ENCODE peak calls at places on chromosome 5, in five cellular contexts. T is H1, S is HepG2, G is GM12878, P is NT2/D1. N is an unnamed sample.
A peak's percentile ranks its signal among the peaks of the same experiment; 100 is the strongest.

GRCh38 chr5:151937851-151938250 is 13.2 kb upstream of the GLRA1 start:
- DNase-seq in S (no peak), G (no peak), P (no peak), T (no peak), N (no peak)

GRCh38 chr5:136053336-136054121 is 24.7 kb downstream of the TGFBI start:
- DNase-seq in G (no peak), T (no peak), S (peak; percentile 99), P (peak; percentile 39), N (no peak)

GRCh38 chr5:67989457-67989856 is 226.1 kb upstream of the PIK3R1 start:
- DNase-seq in P (no peak), G (no peak), S (no peak), T (no peak), N (no peak)

GRCh38 chr5:48192-48591 is 43.8 kb upstream of the PLEKHG4B start:
- DNase-seq in S (no peak), P (no peak), T (no peak), G (no peak), N (no peak)

GRCh38 chr5:138668451-138668850 is 84.8 kb upstream of the CTNNA1 start:
- DNase-seq in T (no peak), S (peak; percentile 27), P (no peak), G (no peak), N (no peak)

GRCh38 chr5:151685749-151686672 is 704 bp downstream of the SPARC start:
- DNase-seq in S (no peak), P (no peak), G (no peak), T (no peak), N (no peak)

GRCh38 chr5:171965740-171966139 is 40.7 kb downstream of the FBXW11 start:
- DNase-seq in T (no peak), G (no peak), P (no peak), S (no peak), N (no peak)

GRCh38 chr5:65812648-65813047 is 90.6 kb downstream of the NLN start:
- DNase-seq in S (no peak), T (no peak), P (no peak), G (no peak), N (no peak)

GRCh38 chr5:133831506-133832224 is 136.8 kb downstream of the C5orf15 start:
- DNase-seq in G (no peak), S (no peak), P (no peak), T (no peak), N (no peak)

GRCh38 chr5:109589239-109589638 is 100.5 kb upstream of the MAN2A1 start:
- DNase-seq in P (no peak), G (no peak), T (no peak), S (no peak), N (no peak)

GRCh38 chr5:164481270-164481669 is 975.9 kb downstream of the MAT2B start:
- DNase-seq in T (no peak), P (no peak), S (no peak), G (no peak), N (no peak)

GRCh38 chr5:61450170-61450815 is 118.2 kb downstream of the ZSWIM6 start:
- DNase-seq in T (no peak), P (no peak), G (no peak), S (no peak), N (no peak)

GRCh38 chr5:41413067-41413466 is 97.3 kb downstream of the PLCXD3 start:
- DNase-seq in T (no peak), S (no peak), G (no peak), P (no peak), N (no peak)

DNA sequence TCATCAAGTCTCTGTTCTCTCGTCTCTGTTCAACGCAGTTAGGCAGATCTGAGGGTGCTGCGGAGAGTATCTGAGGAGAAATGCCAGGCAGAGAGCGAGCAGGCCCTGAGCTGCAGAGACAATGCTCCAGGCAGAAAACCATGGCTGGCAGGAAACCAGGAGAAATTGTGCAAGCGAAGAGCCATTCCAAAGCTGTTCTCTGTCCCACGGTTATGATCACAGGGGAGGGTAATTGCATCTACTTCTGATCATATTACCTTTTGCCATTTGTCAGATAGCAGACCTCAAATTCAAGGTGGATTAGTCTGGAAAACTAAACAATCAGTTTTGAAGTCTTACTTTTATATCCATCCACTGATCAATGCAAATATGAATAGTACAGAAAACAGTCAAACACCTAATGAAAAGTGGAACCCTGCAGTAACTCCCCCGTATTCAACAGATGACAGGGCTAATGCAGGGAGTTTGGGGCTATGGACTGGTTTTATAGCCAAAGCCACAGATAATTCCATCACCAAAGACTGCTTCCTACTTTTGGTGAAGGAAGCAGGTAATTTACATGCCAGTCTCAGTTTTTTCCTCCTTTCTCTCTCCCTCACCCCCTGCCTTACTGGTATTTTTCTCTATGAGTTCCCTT is 228.0 kb downstream of the DCP2 start:
- DNase-seq in T (no peak), S (peak; percentile 45), G (no peak), P (no peak), N (no peak)
- TF ChIP-seq SUZ12 in T (no peak), S (no peak), G (no peak), P (no peak), N (no peak)

GRCh38 chr5:102762828-102763227 is 7.7 kb downstream of the PAM start:
- DNase-seq in S (no peak), P (no peak), T (no peak), G (no peak), N (no peak)
- TF ChIP-seq SUZ12 in S (no peak), P (no peak), T (no peak), G (no peak), N (no peak)

GRCh38 chr5:14727428-14727865 is 62.9 kb downstream of the OTULIN start:
- DNase-seq in T (peak; percentile 47), P (peak; percentile 72), S (peak; percentile 84), G (no peak), N (peak; percentile 80)
- TF ChIP-seq SUZ12 in T (no peak), P (no peak), S (no peak), G (no peak), N (no peak)

GRCh38 chr5:59640411-59640810 is 253.1 kb downstream of the PDE4D start:
- DNase-seq in G (no peak), S (no peak), P (no peak), T (no peak), N (no peak)

DNA sequence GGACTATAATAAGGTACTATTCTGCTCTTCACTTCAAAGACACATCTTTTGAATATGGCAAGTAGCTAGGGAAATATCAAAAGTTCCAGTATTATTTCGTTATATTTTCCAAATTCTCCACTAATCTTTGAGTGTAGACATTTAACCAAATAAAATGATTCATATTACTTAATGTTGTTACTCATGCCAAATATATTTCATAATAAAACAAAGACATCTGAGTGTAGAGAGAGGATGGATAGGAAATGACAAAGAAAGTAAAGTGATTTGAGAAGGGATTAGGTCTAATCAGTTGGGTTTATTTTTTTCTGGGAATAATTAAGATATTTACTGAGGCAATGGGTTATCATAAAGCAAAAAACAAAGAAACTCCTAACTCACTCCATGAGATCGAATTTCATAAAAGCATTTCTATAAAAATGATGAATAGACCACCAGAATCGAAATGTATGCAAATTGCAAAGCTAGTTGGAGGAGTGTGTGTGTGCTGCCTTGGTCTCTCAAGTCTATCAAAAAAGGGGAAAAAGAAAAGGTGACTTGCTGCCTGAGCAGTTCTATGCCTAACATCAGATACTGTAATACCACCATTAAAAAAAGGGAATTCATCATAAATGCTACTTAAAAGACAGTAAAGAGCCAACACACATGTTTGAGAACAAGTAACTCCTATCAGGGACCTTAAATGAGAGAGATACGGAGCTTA is 255.5 kb downstream of the PDE4D start:
- DNase-seq in T (no peak), S (no peak), P (no peak), G (no peak), N (no peak)
- TF ChIP-seq SUZ12 in T (no peak), S (no peak), P (no peak), G (no peak), N (no peak)

DNA sequence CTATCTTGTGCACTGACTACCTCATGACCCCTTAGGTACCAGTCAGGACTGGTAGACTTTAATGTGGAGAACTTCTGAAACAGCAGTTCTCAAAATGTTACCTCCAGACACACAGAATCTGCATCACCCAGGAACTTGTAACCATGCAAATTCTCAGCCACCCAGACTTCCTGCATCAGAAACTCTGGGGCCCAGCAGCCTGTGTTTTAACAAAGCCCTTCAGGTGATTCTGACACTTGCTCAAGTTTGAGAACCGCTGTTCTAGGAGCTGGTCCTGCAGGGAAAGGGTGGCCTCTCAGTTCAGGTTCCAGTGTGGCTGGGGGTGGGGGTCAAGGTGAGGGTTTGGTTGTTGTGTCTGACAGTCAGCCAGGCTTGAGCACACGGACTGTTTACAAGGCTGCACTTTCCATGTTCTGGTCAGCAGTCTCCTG is 28.4 kb downstream of the ZFP62 start:
- DNase-seq in T (no peak), G (no peak), S (no peak), P (no peak), N (no peak)
- TF ChIP-seq SUZ12 in T (no peak), G (no peak), S (no peak), P (no peak), N (no peak)